ENCODE peak calls at places on chromosomes 16 and 17, in nine cellular contexts. D is stomach, X is WTC11, M is HFFc6, I is BJ, H is OCI-LY7, T is heart left ventricle, J is AG10803, N is mammary epithelial cell. C is an unnamed sample.

GRCh38 chr16:50384500-50385122 is 15.8 kb upstream of the BRD7 start:
- DNase-seq in D (no peak), I (no peak), M (no peak), X (no peak), J (no peak), H (peak; percentile 23), T (no peak), N (no peak), C (no peak)

GRCh38 chr17:81842725-81843504 is 8.1 kb upstream of the PPP1R27 start:
- DNase-seq in M (no peak), H (no peak), J (peak; percentile 72), T (no peak), I (no peak), X (no peak), D (no peak), N (peak; percentile 48), C (no peak)

GRCh38 chr17:63999680-64000531 is 1.8 kb downstream of the PRR29 start:
- DNase-seq in H (no peak), N (no peak), X (no peak), J (no peak), M (no peak), I (no peak), D (no peak), T (peak; percentile 30), C (no peak)

GRCh38 chr17:62625184-62625869 is 2.1 kb upstream of the MRC2 start:
- DNase-seq in X (no peak), T (no peak), J (no peak), N (no peak), D (no peak), M (no peak), I (no peak), H (no peak), C (no peak)

GRCh38 chr17:70239391-70239826 is 70.1 kb downstream of the KCNJ2 start:
- DNase-seq in X (no peak), M (no peak), D (no peak), J (no peak), I (no peak), N (no peak), T (no peak), H (no peak), C (no peak)

GRCh38 chr17:9987779-9988585 is 82.9 kb upstream of the RCVRN start:
- DNase-seq in M (peak; percentile 21), I (no peak), N (no peak), X (peak; percentile 60), D (no peak), H (peak; percentile 51), T (no peak), J (no peak), C (peak; percentile 49)

GRCh38 chr17:46962374-46962790 is 16.7 kb downstream of the RPRML start:
- DNase-seq in I (no peak), N (no peak), M (no peak), H (no peak), X (no peak), D (no peak), J (peak; percentile 92), T (peak; percentile 32), C (no peak)

GRCh38 chr16:27367463-27368357 is 34.3 kb upstream of the IL21R start:
- DNase-seq in I (no peak), M (peak; percentile 46), T (peak; percentile 88), N (peak; percentile 68), D (peak; percentile 80), X (peak; percentile 83), J (peak; percentile 71), H (peak; percentile 85), C (peak; percentile 52)

GRCh38 chr16:54284931-54285413 is 1.6 kb downstream of the IRX3 start:
- DNase-seq in D (no peak), M (no peak), J (peak; percentile 42), X (peak; percentile 20), T (peak; percentile 66), I (no peak), N (peak; percentile 54), H (no peak), C (no peak)

GRCh38 chr17:57519800-57520199 is 225.3 kb downstream of the CCDC182 start:
- DNase-seq in I (no peak), N (no peak), T (no peak), J (no peak), X (no peak), H (no peak), D (no peak), M (no peak), C (no peak)

GRCh38 chr17:80224098-80224497 is 3.9 kb downstream of the SLC26A11 start:
- DNase-seq in M (no peak), J (no peak), T (no peak), H (no peak), N (no peak), D (no peak), I (no peak), X (no peak), C (no peak)
- TF ChIP-seq CTCF in M (no peak), J (no peak), T (no peak), H (no peak), N (no peak), D (no peak), I (no peak), X (no peak), C (no peak)

GRCh38 chr17:6596941-6597340 is 40.6 kb upstream of the PITPNM3 start:
- DNase-seq in N (no peak), X (no peak), I (no peak), D (no peak), H (no peak), J (peak; percentile 42), T (no peak), M (no peak), C (no peak)

GRCh38 chr17:6596511-6596910 is 40.2 kb upstream of the PITPNM3 start:
- DNase-seq in J (no peak), H (no peak), M (no peak), I (no peak), T (no peak), X (no peak), N (no peak), D (no peak), C (no peak)

GRCh38 chr17:6596076-6596475 is 39.7 kb upstream of the PITPNM3 start:
- DNase-seq in N (no peak), X (no peak), T (no peak), J (no peak), I (no peak), M (no peak), H (no peak), D (no peak), C (no peak)

GRCh38 chr17:6599364-6599763 is 41.1 kb downstream of the KIAA0753 start:
- DNase-seq in H (peak; percentile 62), N (no peak), I (no peak), T (no peak), M (no peak), X (no peak), J (no peak), D (no peak), C (no peak)

DNA sequence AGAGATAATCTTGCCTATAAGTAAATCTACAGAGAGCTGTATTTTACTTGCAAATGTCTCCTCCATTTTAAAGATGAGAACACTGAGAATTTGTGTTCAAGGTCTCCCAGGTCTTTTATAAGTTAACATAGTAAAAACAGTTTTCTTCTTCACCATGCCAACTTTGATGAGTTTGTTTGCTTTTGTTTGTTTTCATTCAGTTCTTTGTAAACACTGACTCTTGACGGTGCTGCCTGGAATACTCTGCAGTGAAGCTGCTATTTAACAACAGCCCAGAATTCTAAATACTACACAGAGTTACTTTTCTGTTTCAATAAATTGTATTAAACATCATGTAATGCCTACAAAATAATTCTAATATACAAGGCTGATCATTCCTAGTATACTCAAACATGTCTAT is 41.4 kb upstream of the PITPNM3 start:
- DNase-seq in N (no peak), D (no peak), I (no peak), X (no peak), J (no peak), H (no peak), M (no peak), T (no peak), C (no peak)
- TF ChIP-seq CTCF in N (no peak), D (no peak), I (no peak), X (no peak), J (no peak), H (no peak), M (no peak), T (no peak), C (no peak)

DNA sequence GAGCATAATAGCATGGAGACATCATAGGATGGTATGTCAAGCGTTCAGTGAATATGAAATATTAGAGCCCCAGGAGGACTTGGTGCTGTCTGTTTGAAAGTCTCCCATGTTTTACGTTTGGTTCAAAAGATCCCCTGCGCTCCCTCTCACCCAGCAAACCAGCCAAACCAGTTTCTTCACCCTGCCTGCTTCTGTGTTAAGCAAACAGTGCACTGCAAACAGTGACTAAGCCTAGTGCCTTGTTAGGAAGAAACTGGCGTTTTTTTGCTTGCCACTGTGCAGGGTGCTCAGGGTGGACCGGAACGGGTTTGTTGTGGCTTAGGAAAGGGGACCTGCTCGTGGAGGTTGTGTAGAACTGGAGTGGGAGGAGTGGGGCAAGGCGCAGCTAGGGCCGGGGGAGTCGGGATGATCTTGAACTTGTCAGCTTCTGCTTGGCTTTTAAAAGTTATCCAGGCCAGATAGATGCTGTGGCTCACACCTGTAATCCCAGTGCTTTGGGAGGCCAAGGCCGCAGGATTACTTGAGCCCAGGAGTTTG is 7.7 kb downstream of the CDH1 start:
- DNase-seq in J (peak; percentile 10), M (peak; percentile 18), D (peak; percentile 89), H (no peak), X (peak; percentile 50), T (no peak), N (peak; percentile 94), I (no peak), C (no peak)
- TF ChIP-seq CTCF in J (no peak), M (no peak), D (no peak), H (no peak), X (no peak), T (no peak), N (no peak), I (no peak), C (no peak)

DNA sequence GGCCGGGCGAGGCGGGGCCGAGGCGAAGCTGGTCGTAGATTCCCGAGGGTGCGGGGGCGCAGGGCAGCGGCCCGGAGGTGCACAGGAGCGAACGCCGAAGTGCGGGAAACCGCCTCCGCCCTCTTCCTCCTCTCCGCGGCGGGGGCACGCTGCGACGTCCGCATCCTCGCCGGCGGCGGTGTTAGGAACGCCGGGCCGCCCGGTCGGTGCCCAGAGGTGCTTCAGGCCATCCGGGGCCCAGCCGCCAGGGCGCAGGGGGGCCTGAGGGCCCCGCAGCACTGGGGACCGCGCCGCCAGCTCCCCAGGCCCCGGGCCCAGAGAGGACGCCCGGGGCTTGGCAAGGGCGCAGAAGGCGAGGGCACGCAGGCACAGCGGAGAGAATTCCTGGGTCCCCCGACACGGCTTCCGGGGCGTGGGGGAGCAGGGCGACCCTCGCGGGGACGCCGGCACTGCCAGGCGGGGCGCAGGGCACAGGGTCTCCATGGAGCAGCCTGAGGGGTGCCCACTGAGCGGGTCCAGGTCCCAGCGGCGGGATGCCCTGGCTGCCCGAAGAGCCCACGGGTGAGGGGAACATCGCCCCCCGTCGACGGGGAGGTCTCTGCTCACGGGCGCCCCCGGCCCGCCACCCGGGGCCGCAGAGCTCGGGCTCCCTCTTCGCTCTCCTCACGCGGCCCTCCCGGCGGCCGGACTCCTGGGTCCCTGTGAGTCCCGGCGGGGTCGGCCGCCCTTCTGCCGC is 576 bp downstream of the EPOP start:
- DNase-seq in J (no peak), N (no peak), H (peak; percentile 56), I (no peak), T (peak; percentile 63), X (peak; percentile 41), D (peak; percentile 27), M (no peak), C (no peak)
- TF ChIP-seq CTCF in J (no peak), N (no peak), H (peak; percentile 72), I (no peak), T (no peak), X (no peak), D (no peak), M (peak; percentile 32), C (peak; percentile 42)